ENCODE peak calls at places on chromosomes 7 and 10, in ten cellular contexts. One of them, this sample, is unnamed.

GRCh38 chr7:65438593-65438992 is 64.9 kb downstream of the ZNF92 start:
- DNase-seq in esophagus squamous epithelium: no peak
- DNase-seq in heart left ventricle: no peak
- DNase-seq in upper lobe of left lung: no peak
- DNase-seq in NB4: peak; percentile 24
- DNase-seq in Peyer's patch: no peak
- DNase-seq in GM12878: no peak
- DNase-seq in erythroblast: no peak
- DNase-seq in A549: no peak
- DNase-seq in HCT116: peak; percentile 32
- DNase-seq in this sample: no peak

GRCh38 chr10:49610015-49610734 is at the start of gene SLC18A3:
- DNase-seq in Peyer's patch: no peak
- DNase-seq in heart left ventricle: no peak
- DNase-seq in GM12878: no peak
- DNase-seq in esophagus squamous epithelium: no peak
- DNase-seq in NB4: no peak
- DNase-seq in A549: no peak
- DNase-seq in upper lobe of left lung: no peak
- DNase-seq in HCT116: no peak
- DNase-seq in erythroblast: no peak
- DNase-seq in this sample: no peak

GRCh38 chr7:55019329-55019690 is 493 bp downstream of the EGFR start:
- DNase-seq in upper lobe of left lung: peak; percentile 67
- DNase-seq in HCT116: no peak
- DNase-seq in esophagus squamous epithelium: no peak
- DNase-seq in Peyer's patch: no peak
- DNase-seq in A549: peak; percentile 43
- DNase-seq in GM12878: no peak
- DNase-seq in heart left ventricle: peak; percentile 74
- DNase-seq in NB4: no peak
- DNase-seq in erythroblast: no peak
- DNase-seq in this sample: peak; percentile 82

GRCh38 chr10:33478089-33478674 is 143.7 kb upstream of the NRP1 start:
- DNase-seq in heart left ventricle: no peak
- DNase-seq in Peyer's patch: no peak
- DNase-seq in upper lobe of left lung: no peak
- DNase-seq in esophagus squamous epithelium: no peak
- DNase-seq in A549: no peak
- DNase-seq in HCT116: no peak
- DNase-seq in NB4: no peak
- DNase-seq in erythroblast: no peak
- DNase-seq in GM12878: no peak
- DNase-seq in this sample: no peak

GRCh38 chr7:15471387-15471786 is 90.4 kb downstream of the AGMO start:
- DNase-seq in heart left ventricle: no peak
- DNase-seq in esophagus squamous epithelium: no peak
- DNase-seq in A549: no peak
- DNase-seq in NB4: no peak
- DNase-seq in GM12878: no peak
- DNase-seq in Peyer's patch: no peak
- DNase-seq in upper lobe of left lung: no peak
- DNase-seq in erythroblast: no peak
- DNase-seq in HCT116: no peak
- DNase-seq in this sample: no peak

GRCh38 chr10:44925224-44925623 is 14.1 kb downstream of the TMEM72 start:
- DNase-seq in HCT116: no peak
- DNase-seq in NB4: peak; percentile 84
- DNase-seq in A549: no peak
- DNase-seq in GM12878: no peak
- DNase-seq in erythroblast: peak; percentile 58
- DNase-seq in heart left ventricle: peak; percentile 4
- DNase-seq in upper lobe of left lung: no peak
- DNase-seq in Peyer's patch: no peak
- DNase-seq in esophagus squamous epithelium: no peak
- DNase-seq in this sample: no peak

GRCh38 chr7:29968683-29969457 is 20.7 kb downstream of the SCRN1 start:
- DNase-seq in heart left ventricle: no peak
- DNase-seq in esophagus squamous epithelium: no peak
- DNase-seq in erythroblast: no peak
- DNase-seq in A549: no peak
- DNase-seq in HCT116: no peak
- DNase-seq in GM12878: no peak
- DNase-seq in upper lobe of left lung: no peak
- DNase-seq in Peyer's patch: no peak
- DNase-seq in NB4: no peak
- DNase-seq in this sample: peak; percentile 66

GRCh38 chr7:143507094-143507518 is 29.4 kb downstream of the TAS2R41 start:
- DNase-seq in GM12878: no peak
- DNase-seq in esophagus squamous epithelium: no peak
- DNase-seq in A549: no peak
- DNase-seq in upper lobe of left lung: no peak
- DNase-seq in heart left ventricle: no peak
- DNase-seq in NB4: no peak
- DNase-seq in Peyer's patch: no peak
- DNase-seq in erythroblast: peak; percentile 10
- DNase-seq in HCT116: no peak
- DNase-seq in this sample: no peak

GRCh38 chr10:94062611-94063010 is 68.9 kb downstream of the PLCE1 start:
- DNase-seq in A549: no peak
- DNase-seq in esophagus squamous epithelium: no peak
- DNase-seq in erythroblast: no peak
- DNase-seq in HCT116: no peak
- DNase-seq in upper lobe of left lung: no peak
- DNase-seq in GM12878: no peak
- DNase-seq in heart left ventricle: no peak
- DNase-seq in Peyer's patch: no peak
- DNase-seq in NB4: no peak
- DNase-seq in this sample: no peak

GRCh38 chr7:985915-986741 is 3.1 kb downstream of the CYP2W1 start:
- DNase-seq in HCT116: no peak
- DNase-seq in erythroblast: peak; percentile 70
- DNase-seq in A549: no peak
- DNase-seq in GM12878: no peak
- DNase-seq in upper lobe of left lung: no peak
- DNase-seq in heart left ventricle: no peak
- DNase-seq in esophagus squamous epithelium: no peak
- DNase-seq in Peyer's patch: no peak
- DNase-seq in NB4: peak; percentile 64
- DNase-seq in this sample: peak; percentile 92

GRCh38 chr7:12257582-12257981 is 46.5 kb downstream of the TMEM106B start:
- DNase-seq in A549: no peak
- DNase-seq in esophagus squamous epithelium: no peak
- DNase-seq in Peyer's patch: no peak
- DNase-seq in upper lobe of left lung: no peak
- DNase-seq in NB4: peak; percentile 45
- DNase-seq in erythroblast: peak; percentile 35
- DNase-seq in GM12878: peak; percentile 86
- DNase-seq in heart left ventricle: no peak
- DNase-seq in HCT116: no peak
- DNase-seq in this sample: no peak

GRCh38 chr7:69932034-69932628 is 333.9 kb downstream of the AUTS2 start:
- DNase-seq in GM12878: no peak
- DNase-seq in heart left ventricle: no peak
- DNase-seq in esophagus squamous epithelium: no peak
- DNase-seq in NB4: peak; percentile 54
- DNase-seq in A549: peak; percentile 6
- DNase-seq in upper lobe of left lung: no peak
- DNase-seq in erythroblast: peak; percentile 7
- DNase-seq in HCT116: no peak
- DNase-seq in Peyer's patch: no peak
- DNase-seq in this sample: no peak

GRCh38 chr7:29046978-29047377 is 88.8 kb upstream of the TRIL start:
- DNase-seq in A549: no peak
- DNase-seq in upper lobe of left lung: no peak
- DNase-seq in erythroblast: no peak
- DNase-seq in NB4: no peak
- DNase-seq in GM12878: no peak
- DNase-seq in HCT116: no peak
- DNase-seq in heart left ventricle: no peak
- DNase-seq in Peyer's patch: no peak
- DNase-seq in esophagus squamous epithelium: no peak
- DNase-seq in this sample: no peak

GRCh38 chr7:103521917-103522316 is 75.9 kb upstream of the SLC26A5 start:
- DNase-seq in esophagus squamous epithelium: no peak
- DNase-seq in heart left ventricle: no peak
- DNase-seq in NB4: no peak
- DNase-seq in A549: no peak
- DNase-seq in upper lobe of left lung: no peak
- DNase-seq in GM12878: no peak
- DNase-seq in HCT116: no peak
- DNase-seq in erythroblast: no peak
- DNase-seq in Peyer's patch: no peak
- DNase-seq in this sample: no peak

GRCh38 chr7:106021211-106022067 is 58.4 kb downstream of the CDHR3 start:
- DNase-seq in GM12878: no peak
- DNase-seq in Peyer's patch: no peak
- DNase-seq in heart left ventricle: no peak
- DNase-seq in upper lobe of left lung: no peak
- DNase-seq in HCT116: no peak
- DNase-seq in A549: no peak
- DNase-seq in esophagus squamous epithelium: no peak
- DNase-seq in NB4: peak; percentile 18
- DNase-seq in erythroblast: no peak
- DNase-seq in this sample: peak; percentile 24

GRCh38 chr7:64463636-64464375 is 99.1 kb downstream of the ZNF680 start:
- DNase-seq in erythroblast: no peak
- DNase-seq in HCT116: no peak
- DNase-seq in esophagus squamous epithelium: no peak
- DNase-seq in NB4: no peak
- DNase-seq in A549: no peak
- DNase-seq in upper lobe of left lung: peak; percentile 38
- DNase-seq in GM12878: no peak
- DNase-seq in Peyer's patch: peak; percentile 23
- DNase-seq in heart left ventricle: peak; percentile 77
- DNase-seq in this sample: no peak

DNA sequence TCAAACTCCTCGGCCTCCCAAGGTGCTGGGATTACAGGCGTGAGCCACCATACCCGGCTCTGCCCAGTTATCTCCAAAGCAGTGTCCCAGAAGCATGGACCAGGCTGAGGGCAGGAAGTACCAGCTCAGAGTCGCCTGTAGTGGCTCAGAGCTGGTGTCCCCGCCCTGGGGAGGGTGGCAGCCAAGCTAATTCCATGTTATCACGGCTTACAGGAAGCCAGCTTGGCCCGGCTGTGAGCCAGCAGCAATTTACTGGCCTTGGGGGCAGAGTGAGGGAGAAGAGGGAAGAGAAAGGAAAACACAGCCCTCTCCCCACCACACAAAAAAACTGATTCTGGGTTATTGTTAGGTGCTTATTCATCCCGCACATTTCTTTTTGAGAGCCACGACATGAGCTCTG is 88.1 kb downstream of the HIP1 start:
- DNase-seq in esophagus squamous epithelium: no peak
- DNase-seq in Peyer's patch: no peak
- DNase-seq in A549: no peak
- DNase-seq in upper lobe of left lung: peak; percentile 70
- DNase-seq in NB4: no peak
- DNase-seq in erythroblast: no peak
- DNase-seq in GM12878: no peak
- DNase-seq in HCT116: no peak
- DNase-seq in heart left ventricle: peak; percentile 53
- DNase-seq in this sample: peak; percentile 35
- TF ChIP-seq POLR2A in esophagus squamous epithelium: no peak
- TF ChIP-seq POLR2A in Peyer's patch: no peak
- TF ChIP-seq POLR2A in A549: no peak
- TF ChIP-seq POLR2A in upper lobe of left lung: no peak
- TF ChIP-seq POLR2A in NB4: no peak
- TF ChIP-seq POLR2A in erythroblast: no peak
- TF ChIP-seq POLR2A in GM12878: no peak
- TF ChIP-seq POLR2A in HCT116: no peak
- TF ChIP-seq POLR2A in heart left ventricle: no peak
- TF ChIP-seq POLR2A in this sample: no peak

GRCh38 chr10:107163904-107164861 is at the start of gene SORCS1:
- DNase-seq in Peyer's patch: no peak
- DNase-seq in GM12878: no peak
- DNase-seq in NB4: no peak
- DNase-seq in HCT116: no peak
- DNase-seq in heart left ventricle: no peak
- DNase-seq in esophagus squamous epithelium: no peak
- DNase-seq in A549: no peak
- DNase-seq in erythroblast: no peak
- DNase-seq in upper lobe of left lung: no peak
- DNase-seq in this sample: no peak
- TF ChIP-seq POLR2A in Peyer's patch: no peak
- TF ChIP-seq POLR2A in GM12878: no peak
- TF ChIP-seq POLR2A in NB4: no peak
- TF ChIP-seq POLR2A in HCT116: no peak
- TF ChIP-seq POLR2A in heart left ventricle: no peak
- TF ChIP-seq POLR2A in esophagus squamous epithelium: no peak
- TF ChIP-seq POLR2A in A549: no peak
- TF ChIP-seq POLR2A in erythroblast: no peak
- TF ChIP-seq POLR2A in upper lobe of left lung: no peak
- TF ChIP-seq POLR2A in this sample: no peak

GRCh38 chr7:141074162-141074989 is 512 bp downstream of the TMEM178B start:
- DNase-seq in HCT116: no peak
- DNase-seq in Peyer's patch: no peak
- DNase-seq in upper lobe of left lung: no peak
- DNase-seq in NB4: no peak
- DNase-seq in erythroblast: no peak
- DNase-seq in A549: no peak
- DNase-seq in heart left ventricle: no peak
- DNase-seq in esophagus squamous epithelium: no peak
- DNase-seq in GM12878: no peak
- DNase-seq in this sample: no peak
- TF ChIP-seq POLR2A in HCT116: no peak
- TF ChIP-seq POLR2A in Peyer's patch: no peak
- TF ChIP-seq POLR2A in upper lobe of left lung: no peak
- TF ChIP-seq POLR2A in NB4: no peak
- TF ChIP-seq POLR2A in erythroblast: no peak
- TF ChIP-seq POLR2A in A549: no peak
- TF ChIP-seq POLR2A in heart left ventricle: no peak
- TF ChIP-seq POLR2A in esophagus squamous epithelium: no peak
- TF ChIP-seq POLR2A in GM12878: no peak
- TF ChIP-seq POLR2A in this sample: no peak

DNA sequence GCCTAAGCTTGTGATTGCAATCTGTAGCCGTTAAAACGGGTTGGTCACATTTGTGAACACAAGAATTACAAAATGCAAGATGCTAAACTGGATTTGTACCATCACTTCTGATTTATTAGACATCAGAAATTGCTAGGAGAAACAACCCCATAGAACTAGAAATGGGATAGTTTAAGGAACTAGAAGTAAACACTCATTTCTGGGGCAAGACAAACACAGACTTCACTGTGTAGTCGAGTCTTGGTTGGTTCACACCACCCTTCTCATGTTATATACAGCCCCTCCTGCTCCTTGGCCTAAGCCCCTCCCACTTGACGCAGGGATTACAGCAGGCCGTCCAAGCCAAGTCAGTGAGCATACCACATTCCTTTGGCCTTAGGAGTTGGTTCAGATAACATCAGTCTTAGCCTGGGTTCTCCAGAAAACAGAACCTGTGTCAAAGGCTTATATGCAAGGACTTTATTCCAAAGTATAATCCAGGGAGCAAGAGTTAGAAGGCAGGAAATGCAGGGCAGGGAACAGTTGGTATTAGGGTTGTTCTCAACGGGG is 2.0 kb upstream of the NRAP start:
- DNase-seq in A549: no peak
- DNase-seq in HCT116: no peak
- DNase-seq in erythroblast: no peak
- DNase-seq in Peyer's patch: no peak
- DNase-seq in NB4: no peak
- DNase-seq in GM12878: no peak
- DNase-seq in esophagus squamous epithelium: no peak
- DNase-seq in heart left ventricle: no peak
- DNase-seq in upper lobe of left lung: no peak
- DNase-seq in this sample: no peak
- TF ChIP-seq POLR2A in A549: no peak
- TF ChIP-seq POLR2A in HCT116: no peak
- TF ChIP-seq POLR2A in erythroblast: no peak
- TF ChIP-seq POLR2A in Peyer's patch: no peak
- TF ChIP-seq POLR2A in NB4: no peak
- TF ChIP-seq POLR2A in GM12878: no peak
- TF ChIP-seq POLR2A in esophagus squamous epithelium: no peak
- TF ChIP-seq POLR2A in heart left ventricle: no peak
- TF ChIP-seq POLR2A in upper lobe of left lung: no peak
- TF ChIP-seq POLR2A in this sample: no peak

This sample was measured in H54.